ENCODE peak calls at places on chromosomes 2 and 18, in four cellular contexts. One of them, this sample, is unnamed. For H3K36me3, the result is how much of the 10 kb centered on the place peaks cover.

GRCh38 chr2:27281855-27282559 is at the start of gene TRIM54:
- DNase-seq in heart right ventricle: peak
- DNase-seq in heart left ventricle: peak
- DNase-seq in left ventricle myocardium inferior: peak
- DNase-seq in this sample: no peak

GRCh38 chr2:10768063-10768507 is 44.5 kb downstream of the PDIA6 start:
- DNase-seq in heart right ventricle: peak
- DNase-seq in heart left ventricle: peak
- DNase-seq in left ventricle myocardium inferior: peak
- DNase-seq in this sample: no peak

GRCh38 chr2:122421777-122422176 is 666.3 kb downstream of the TSN start:
- DNase-seq in heart right ventricle: no peak
- DNase-seq in heart left ventricle: no peak
- DNase-seq in left ventricle myocardium inferior: no peak
- DNase-seq in this sample: no peak

GRCh38 chr2:238888781-238889180 is 40.9 kb downstream of the TWIST2 start:
- DNase-seq in heart right ventricle: no peak
- DNase-seq in heart left ventricle: no peak
- DNase-seq in left ventricle myocardium inferior: no peak
- DNase-seq in this sample: no peak

GRCh38 chr2:184920451-184920965 is 322.2 kb downstream of the ZNF804A start:
- DNase-seq in heart right ventricle: no peak
- DNase-seq in heart left ventricle: no peak
- DNase-seq in left ventricle myocardium inferior: no peak
- DNase-seq in this sample: no peak

GRCh38 chr2:171260471-171261424 is 100.1 kb upstream of the TLK1 start:
- DNase-seq in heart right ventricle: no peak
- DNase-seq in heart left ventricle: no peak
- DNase-seq in left ventricle myocardium inferior: no peak
- DNase-seq in this sample: no peak

GRCh38 chr2:30488012-30488659 is 41.1 kb downstream of the LCLAT1 start:
- DNase-seq in heart right ventricle: no peak
- DNase-seq in heart left ventricle: no peak
- DNase-seq in left ventricle myocardium inferior: no peak
- DNase-seq in this sample: no peak

GRCh38 chr2:237700583-237701032 is 73.2 kb downstream of the LRRFIP1 start:
- DNase-seq in heart right ventricle: peak
- DNase-seq in heart left ventricle: peak
- DNase-seq in left ventricle myocardium inferior: peak
- DNase-seq in this sample: peak

GRCh38 chr2:148966432-148966758 is 72.1 kb upstream of the LYPD6B start:
- DNase-seq in heart right ventricle: no peak
- DNase-seq in heart left ventricle: no peak
- DNase-seq in left ventricle myocardium inferior: no peak
- DNase-seq in this sample: no peak

GRCh38 chr2:204535356-204535755 is 9.9 kb upstream of the PARD3B start:
- DNase-seq in heart right ventricle: no peak
- DNase-seq in heart left ventricle: no peak
- DNase-seq in left ventricle myocardium inferior: no peak
- DNase-seq in this sample: no peak

GRCh38 chr18:9466911-9467310 is 8.4 kb upstream of the RALBP1 start:
- DNase-seq in heart right ventricle: no peak
- DNase-seq in heart left ventricle: no peak
- DNase-seq in left ventricle myocardium inferior: no peak
- DNase-seq in this sample: no peak

GRCh38 chr2:169131587-169132512 is 62.5 kb downstream of the DHRS9 start:
- DNase-seq in heart right ventricle: no peak
- DNase-seq in heart left ventricle: no peak
- DNase-seq in left ventricle myocardium inferior: no peak
- DNase-seq in this sample: no peak

GRCh38 chr18:8584798-8585197 is 24.4 kb upstream of the RAB12 start:
- DNase-seq in heart right ventricle: no peak
- DNase-seq in heart left ventricle: no peak
- DNase-seq in left ventricle myocardium inferior: no peak
- DNase-seq in this sample: no peak

GRCh38 chr2:109188924-109189323 is 59.9 kb downstream of the SH3RF3 start:
- DNase-seq in heart right ventricle: no peak
- DNase-seq in heart left ventricle: no peak
- DNase-seq in left ventricle myocardium inferior: no peak
- DNase-seq in this sample: no peak

GRCh38 chr2:237459741-237460174 is 27.3 kb upstream of the MLPH start:
- DNase-seq in heart right ventricle: no peak
- DNase-seq in heart left ventricle: no peak
- DNase-seq in left ventricle myocardium inferior: no peak
- DNase-seq in this sample: no peak

GRCh38 chr2:196702641-196703040 is 63.1 kb downstream of the CCDC150 start:
- DNase-seq in heart right ventricle: no peak
- DNase-seq in heart left ventricle: no peak
- DNase-seq in left ventricle myocardium inferior: no peak
- DNase-seq in this sample: no peak

GRCh38 chr2:78439122-78439521 is 586.4 kb upstream of the REG3G start:
- DNase-seq in heart right ventricle: no peak
- DNase-seq in heart left ventricle: no peak
- DNase-seq in left ventricle myocardium inferior: no peak
- DNase-seq in this sample: no peak

GRCh38 chr2:200905618-200906296 is 16.6 kb downstream of the NIF3L1 start:
- DNase-seq in heart right ventricle: peak
- DNase-seq in heart left ventricle: peak
- DNase-seq in left ventricle myocardium inferior: peak
- DNase-seq in this sample: peak
- H3K36me3 ChIP-seq in heart right ventricle: under half
- H3K36me3 ChIP-seq in heart left ventricle: under half
- H3K36me3 ChIP-seq in left ventricle myocardium inferior: under half
- H3K36me3 ChIP-seq in this sample: under half

DNA sequence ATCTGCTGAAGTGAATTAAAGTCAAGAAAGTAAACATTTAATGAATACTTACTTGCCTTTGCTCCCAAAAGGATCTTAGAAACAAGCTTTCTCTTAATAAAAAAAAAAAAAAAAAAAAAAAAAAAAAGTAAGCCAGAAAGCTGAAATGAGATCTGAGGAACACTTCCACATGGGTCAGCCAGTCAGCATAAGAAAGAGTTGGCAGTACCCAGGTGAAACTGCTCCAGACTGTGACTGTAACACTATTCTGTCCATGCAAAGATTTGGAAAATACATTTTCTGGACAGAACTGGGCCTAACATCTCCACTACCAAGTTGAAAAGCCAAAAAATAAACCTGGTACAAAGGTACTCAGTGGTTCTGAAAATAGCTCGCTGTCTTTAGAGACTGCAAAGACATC is 135.7 kb downstream of the THADA start:
- DNase-seq in heart right ventricle: no peak
- DNase-seq in heart left ventricle: no peak
- DNase-seq in left ventricle myocardium inferior: no peak
- DNase-seq in this sample: no peak
- H3K27ac ChIP-seq in heart right ventricle: no peak
- H3K27ac ChIP-seq in heart left ventricle: no peak
- H3K27ac ChIP-seq in left ventricle myocardium inferior: peak
- H3K27ac ChIP-seq in this sample: no peak

GRCh38 chr2:20314562-20315521 is 35.8 kb downstream of the PUM2 start:
- DNase-seq in heart right ventricle: no peak
- DNase-seq in heart left ventricle: no peak
- DNase-seq in left ventricle myocardium inferior: no peak
- DNase-seq in this sample: no peak
- H3K36me3 ChIP-seq in heart right ventricle: under half
- H3K36me3 ChIP-seq in heart left ventricle: under half
- H3K36me3 ChIP-seq in left ventricle myocardium inferior: half or more
- H3K36me3 ChIP-seq in this sample: under half

GRCh38 chr2:217910875-217911212 is 92.0 kb downstream of the TNS1 start:
- DNase-seq in heart right ventricle: no peak
- DNase-seq in heart left ventricle: peak
- DNase-seq in left ventricle myocardium inferior: no peak
- DNase-seq in this sample: no peak

GRCh38 chr2:217911283-217911965 is 91.4 kb downstream of the TNS1 start:
- DNase-seq in heart right ventricle: no peak
- DNase-seq in heart left ventricle: peak
- DNase-seq in left ventricle myocardium inferior: no peak
- DNase-seq in this sample: no peak

GRCh38 chr2:217913415-217913814 is 89.4 kb downstream of the TNS1 start:
- DNase-seq in heart right ventricle: no peak
- DNase-seq in heart left ventricle: peak
- DNase-seq in left ventricle myocardium inferior: no peak
- DNase-seq in this sample: no peak

GRCh38 chr2:217914078-217914477 is 88.7 kb downstream of the TNS1 start:
- DNase-seq in heart right ventricle: no peak
- DNase-seq in heart left ventricle: peak
- DNase-seq in left ventricle myocardium inferior: no peak
- DNase-seq in this sample: no peak

GRCh38 chr2:217912030-217913024 is 90.5 kb downstream of the TNS1 start:
- DNase-seq in heart right ventricle: no peak
- DNase-seq in heart left ventricle: peak
- DNase-seq in left ventricle myocardium inferior: no peak
- DNase-seq in this sample: no peak
- H3K27ac ChIP-seq in heart right ventricle: peak
- H3K27ac ChIP-seq in heart left ventricle: peak
- H3K27ac ChIP-seq in left ventricle myocardium inferior: peak
- H3K27ac ChIP-seq in this sample: peak

GRCh38 chr2:107824848-107825563 is 1.7 kb upstream of the RGPD4 start:
- DNase-seq in heart right ventricle: no peak
- DNase-seq in heart left ventricle: no peak
- DNase-seq in left ventricle myocardium inferior: no peak
- DNase-seq in this sample: no peak

GRCh38 chr2:107817378-107817777 is 9.3 kb upstream of the RGPD4 start:
- DNase-seq in heart right ventricle: no peak
- DNase-seq in heart left ventricle: no peak
- DNase-seq in left ventricle myocardium inferior: no peak
- DNase-seq in this sample: no peak

DNA sequence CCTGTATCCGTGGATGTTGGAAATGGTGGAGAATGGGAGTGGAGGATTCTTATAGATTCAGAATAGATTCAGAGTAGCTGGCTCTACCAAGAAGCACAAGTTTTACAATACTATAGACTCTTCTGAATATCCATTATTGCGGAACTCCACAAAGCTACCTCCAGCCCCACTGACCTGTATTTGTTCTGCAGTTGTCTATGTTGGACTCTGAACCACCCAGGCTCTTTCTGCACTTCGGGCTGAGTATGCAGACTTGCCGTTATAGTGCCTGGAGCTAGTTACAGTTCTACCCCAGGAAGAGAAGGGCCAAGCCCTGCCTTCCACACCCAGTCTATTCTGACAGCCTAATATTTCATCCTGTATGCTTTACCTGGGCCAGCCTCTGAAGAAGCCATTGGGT is 4.4 kb upstream of the RGPD4 start:
- DNase-seq in heart right ventricle: no peak
- DNase-seq in heart left ventricle: no peak
- DNase-seq in left ventricle myocardium inferior: no peak
- DNase-seq in this sample: no peak
- H3K36me3 ChIP-seq in heart right ventricle: under half
- H3K36me3 ChIP-seq in heart left ventricle: under half
- H3K36me3 ChIP-seq in left ventricle myocardium inferior: under half
- H3K36me3 ChIP-seq in this sample: under half

GRCh38 chr2:134177351-134177931 is 76.4 kb upstream of the MGAT5 start:
- DNase-seq in heart right ventricle: no peak
- DNase-seq in heart left ventricle: no peak
- DNase-seq in left ventricle myocardium inferior: no peak
- DNase-seq in this sample: no peak

GRCh38 chr2:134181219-134181618 is 72.7 kb upstream of the MGAT5 start:
- DNase-seq in heart right ventricle: no peak
- DNase-seq in heart left ventricle: no peak
- DNase-seq in left ventricle myocardium inferior: no peak
- DNase-seq in this sample: peak

GRCh38 chr2:134174711-134175110 is 79.2 kb upstream of the MGAT5 start:
- DNase-seq in heart right ventricle: peak
- DNase-seq in heart left ventricle: peak
- DNase-seq in left ventricle myocardium inferior: peak
- DNase-seq in this sample: no peak

GRCh38 chr2:134175834-134176233 is 78.0 kb upstream of the MGAT5 start:
- DNase-seq in heart right ventricle: no peak
- DNase-seq in heart left ventricle: no peak
- DNase-seq in left ventricle myocardium inferior: no peak
- DNase-seq in this sample: peak

DNA sequence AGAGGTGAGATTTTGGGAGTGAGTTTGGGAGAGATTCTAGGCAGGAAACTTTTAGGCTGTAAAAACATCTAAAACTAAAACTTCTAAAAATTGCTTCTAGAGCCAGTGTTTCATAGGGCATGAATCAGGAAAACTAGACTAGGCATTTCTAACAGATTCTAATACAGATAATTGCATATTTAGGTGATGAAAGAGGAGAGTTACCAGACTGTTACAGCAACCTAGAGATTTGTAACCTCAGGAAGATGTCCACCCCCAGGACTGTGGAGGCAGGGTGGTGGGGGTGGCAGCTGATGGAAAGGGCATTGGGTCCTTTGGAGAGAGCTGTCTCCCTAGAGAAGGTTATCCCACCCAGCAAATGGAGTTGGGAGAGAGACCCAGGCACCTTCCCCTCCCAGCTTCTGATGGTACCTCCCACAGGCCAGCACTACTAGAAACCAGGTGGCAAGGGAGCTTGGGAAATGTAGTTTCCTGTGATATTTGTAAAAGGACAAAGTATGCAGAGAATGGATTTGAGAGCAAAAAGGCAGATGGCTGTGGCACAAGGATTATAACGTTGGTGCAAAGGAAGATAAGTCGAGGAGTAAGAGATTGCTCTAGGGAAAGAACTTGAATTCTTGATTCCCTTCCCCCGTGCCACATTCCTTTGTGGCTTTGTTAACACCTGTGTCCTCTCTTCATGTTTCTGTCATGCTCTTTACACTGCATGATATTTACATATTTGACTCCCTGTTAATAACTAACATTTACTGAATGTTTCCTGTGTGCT is 75.6 kb upstream of the MGAT5 start:
- DNase-seq in heart right ventricle: no peak
- DNase-seq in heart left ventricle: no peak
- DNase-seq in left ventricle myocardium inferior: no peak
- DNase-seq in this sample: no peak
- H3K27ac ChIP-seq in heart right ventricle: no peak
- H3K27ac ChIP-seq in heart left ventricle: no peak
- H3K27ac ChIP-seq in left ventricle myocardium inferior: peak
- H3K27ac ChIP-seq in this sample: no peak

DNA sequence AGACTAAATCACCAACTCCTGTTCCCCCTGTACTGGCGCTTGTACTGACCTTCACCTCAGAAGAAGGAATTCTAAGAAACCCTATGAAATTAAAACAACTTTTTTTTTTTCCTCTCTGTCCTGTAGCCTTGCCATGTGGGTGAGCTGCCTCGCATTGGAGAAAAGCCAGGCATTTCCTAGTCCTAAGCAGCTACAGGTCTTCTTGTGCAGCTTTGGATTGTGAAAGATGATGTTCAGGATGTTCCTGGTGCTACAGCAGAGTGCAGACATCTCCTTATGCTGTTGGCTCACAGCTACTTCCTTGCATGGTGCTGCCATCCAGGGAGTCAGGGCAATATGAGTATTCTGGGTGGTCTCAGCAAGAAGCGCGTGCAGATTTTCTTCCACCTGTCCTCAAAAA is 11.9 kb downstream of the PIK3C3 start:
- DNase-seq in heart right ventricle: no peak
- DNase-seq in heart left ventricle: no peak
- DNase-seq in left ventricle myocardium inferior: no peak
- DNase-seq in this sample: no peak
- H3K36me3 ChIP-seq in heart right ventricle: under half
- H3K36me3 ChIP-seq in heart left ventricle: under half
- H3K36me3 ChIP-seq in left ventricle myocardium inferior: under half
- H3K36me3 ChIP-seq in this sample: under half